ENCODE peak calls at places on chromosomes 6 and 20, in five cellular contexts. Y is HepG2, S is HCT116, N is K562, W is GM12878. G is an unnamed sample.

GRCh38 chr6:134351615-134352474 is 33.9 kb upstream of the SGK1 start:
- DNase-seq in W (no peak), Y (no peak), S (no peak), N (no peak), G (no peak)

GRCh38 chr6:161417712-161418457 is 144.0 kb upstream of the AGPAT4 start:
- DNase-seq in S (no peak), N (no peak), Y (no peak), W (no peak), G (peak)

GRCh38 chr6:130622142-130622541 is 205.1 kb upstream of the SMLR1 start:
- DNase-seq in Y (no peak), W (no peak), S (no peak), N (no peak), G (no peak)

GRCh38 chr20:35490736-35491181 is 35.4 kb downstream of the CEP250 start:
- DNase-seq in S (no peak), Y (no peak), W (peak), N (no peak), G (no peak)

GRCh38 chr6:10373642-10374359 is 41.1 kb downstream of the TFAP2A start:
- DNase-seq in S (no peak), Y (peak), W (no peak), N (no peak), G (no peak)

GRCh38 chr20:4297141-4297826 is 281.9 kb upstream of the RNF24 start:
- DNase-seq in S (no peak), W (no peak), N (no peak), Y (peak), G (no peak)

GRCh38 chr6:106468935-106469334 is 108.4 kb downstream of the CRYBG1 start:
- DNase-seq in W (no peak), N (no peak), S (no peak), Y (no peak), G (no peak)

GRCh38 chr6:129683606-129684322 is 26.2 kb downstream of the ARHGAP18 start:
- DNase-seq in Y (peak), W (peak), S (peak), N (peak), G (peak)

GRCh38 chr6:142478117-142478516 is 176.3 kb downstream of the ADGRG6 start:
- DNase-seq in N (peak), Y (peak), W (no peak), S (peak), G (no peak)

GRCh38 chr6:81766482-81767069 is 14.1 kb upstream of the TENT5A start:
- DNase-seq in Y (peak), N (no peak), W (no peak), S (no peak), G (no peak)

GRCh38 chr6:37936909-37937308 is 117.4 kb downstream of the ZFAND3 start:
- DNase-seq in N (no peak), S (no peak), Y (no peak), W (no peak), G (no peak)

GRCh38 chr6:73455865-73456629 is 4.0 kb upstream of the CGAS start:
- DNase-seq in Y (peak), N (no peak), S (no peak), W (no peak), G (no peak)

GRCh38 chr20:45362804-45363610 is at the start of gene SYS1:
- DNase-seq in N (peak), W (peak), S (peak), Y (peak), G (peak)

GRCh38 chr6:158158748-158159147 is 9.3 kb downstream of the SERAC1 start:
- DNase-seq in N (no peak), W (no peak), Y (no peak), S (no peak), G (no peak)

GRCh38 chr20:11352041-11352440 is 565.7 kb upstream of the BTBD3 start:
- DNase-seq in Y (no peak), W (no peak), N (no peak), S (no peak), G (no peak)

GRCh38 chr6:142485256-142485655 is 183.4 kb downstream of the ADGRG6 start:
- DNase-seq in Y (no peak), S (no peak), N (no peak), W (no peak), G (no peak)

GRCh38 chr20:53582574-53583351 is 10.9 kb downstream of the ZNF217 start:
- DNase-seq in Y (peak), W (no peak), N (no peak), S (no peak), G (peak)

GRCh38 chr20:40309731-40310130 is 379.3 kb downstream of the MAFB start:
- DNase-seq in S (no peak), W (no peak), Y (no peak), N (no peak), G (no peak)

GRCh38 chr20:2867081-2867860 is 6.0 kb upstream of the PTPRA start:
- DNase-seq in W (no peak), Y (no peak), S (no peak), N (no peak), G (no peak)

GRCh38 chr20:11703119-11703518 is 214.6 kb upstream of the BTBD3 start:
- DNase-seq in S (no peak), Y (no peak), W (no peak), N (no peak), G (no peak)

GRCh38 chr20:51385941-51386530 is 156.5 kb downstream of the NFATC2 start:
- DNase-seq in N (peak), S (peak), W (no peak), Y (peak), G (peak)

GRCh38 chr20:11178946-11179654 is 505.3 kb upstream of the JAG1 start:
- DNase-seq in Y (peak), N (no peak), S (peak), W (no peak), G (no peak)

GRCh38 chr20:8220716-8221115 is 88.7 kb downstream of the PLCB1 start:
- DNase-seq in W (no peak), Y (no peak), N (no peak), S (no peak), G (no peak)

GRCh38 chr20:17533396-17533795 is 2.2 kb upstream of the BFSP1 start:
- DNase-seq in N (peak), Y (peak), S (peak), W (no peak), G (peak)

GRCh38 chr6:90397929-90398674 is 101.5 kb upstream of the BACH2 start:
- DNase-seq in N (peak), Y (no peak), S (no peak), W (no peak), G (peak)

DNA sequence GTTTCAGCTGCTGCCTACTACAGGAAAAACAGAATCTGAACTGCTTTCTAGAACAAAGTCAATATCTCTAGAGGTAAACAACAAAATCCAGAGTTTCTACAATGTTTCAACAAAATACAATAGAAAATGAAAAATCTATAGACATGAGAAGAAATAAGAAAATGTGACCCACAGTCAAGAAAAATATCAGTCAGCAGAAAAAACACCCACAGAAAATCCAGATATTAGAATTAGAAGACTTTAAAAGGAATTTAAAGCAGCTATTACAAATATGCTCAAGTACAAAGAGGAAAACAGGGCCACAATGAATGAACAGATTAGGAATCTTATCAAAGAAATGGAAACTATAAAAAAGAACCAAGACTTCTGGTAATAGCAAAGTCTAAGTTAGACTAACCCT is 26.4 kb upstream of the ANKRD60 start:
- DNase-seq in S (no peak), N (no peak), Y (no peak), W (no peak), G (no peak)
- TF ChIP-seq YY1 in S (no peak), N (no peak), Y (no peak), W (no peak), G (no peak)

GRCh38 chr20:380763-381580 is 412 bp downstream of the TRIB3 start:
- DNase-seq in S (peak), W (no peak), Y (peak), N (peak), G (peak)
- TF ChIP-seq REST in S (no peak), W (no peak), Y (no peak), N (no peak), G (no peak)

DNA sequence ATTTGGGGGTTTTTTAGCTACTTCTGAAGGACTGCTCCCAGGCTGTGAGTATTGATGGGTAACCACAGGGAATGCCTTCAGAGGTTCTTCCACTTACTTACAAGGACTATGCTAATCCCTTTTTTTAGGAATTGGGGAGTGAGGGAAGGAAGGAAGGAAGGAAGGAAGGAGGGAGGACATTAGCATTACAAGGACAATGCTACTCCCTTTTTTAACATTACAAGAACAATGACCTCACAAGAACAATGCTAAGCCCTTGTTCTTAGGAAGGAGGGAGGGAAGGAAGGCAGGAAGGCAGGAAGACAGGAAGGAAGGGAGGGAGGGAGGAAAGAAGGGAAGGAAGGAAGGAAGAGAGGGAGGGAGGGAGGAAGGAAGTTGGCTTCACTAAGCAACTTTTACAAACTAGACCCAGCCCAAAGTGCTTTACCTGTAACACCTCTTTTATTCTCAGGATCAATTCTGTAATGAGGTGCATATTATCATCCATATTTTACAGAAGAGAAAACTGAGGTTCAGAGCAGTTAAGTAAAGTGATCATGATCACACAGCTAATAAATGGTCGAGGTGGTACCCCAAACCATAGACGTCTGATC is 446.8 kb upstream of the JARID2 start:
- DNase-seq in S (no peak), W (no peak), Y (no peak), N (no peak), G (no peak)
- TF ChIP-seq YY1 in S (no peak), W (no peak), Y (no peak), N (no peak), G (no peak)

DNA sequence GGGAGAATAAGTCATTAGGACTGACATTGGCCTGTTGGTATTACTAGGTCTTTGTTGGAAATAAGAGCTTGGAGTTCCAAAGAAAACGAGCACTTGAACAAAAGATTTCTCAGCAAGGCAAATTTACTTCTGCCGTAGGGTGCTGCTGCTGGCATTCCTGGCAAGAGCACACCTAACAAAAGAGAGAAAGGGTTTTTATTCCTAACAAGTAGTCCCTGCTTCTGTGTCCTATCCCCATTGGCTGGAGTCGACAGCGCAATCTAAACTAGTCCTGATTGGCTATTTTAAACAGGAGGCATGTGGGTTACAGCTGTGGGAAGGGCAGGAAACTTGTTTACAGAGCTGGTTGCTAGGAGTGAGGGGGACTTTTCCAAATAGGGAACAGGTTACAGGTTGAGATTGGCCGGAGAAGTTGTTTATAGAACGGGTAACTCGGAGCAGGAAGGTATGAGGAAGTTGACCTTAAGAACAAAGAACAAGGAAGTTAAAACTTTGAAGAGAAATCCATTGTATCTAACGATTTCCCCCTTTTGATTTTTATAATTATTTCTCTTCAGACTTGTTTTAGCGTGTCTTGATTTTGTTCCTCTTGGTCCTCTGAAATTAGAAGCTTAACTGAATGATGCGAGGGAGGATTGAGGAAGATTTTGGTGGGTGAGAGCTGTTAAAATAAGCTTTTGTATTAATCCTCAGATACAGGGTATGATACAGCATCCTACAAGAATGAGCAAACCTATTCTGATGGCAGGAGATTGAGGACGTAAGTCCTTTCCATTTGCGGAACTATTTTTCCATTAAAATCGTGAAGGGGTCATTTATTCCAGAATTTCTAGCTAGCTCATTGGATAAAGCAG is 3.4 kb upstream of the ZNFX1 start:
- DNase-seq in Y (peak), N (peak), W (no peak), S (no peak), G (no peak)
- TF ChIP-seq REST in Y (no peak), N (no peak), W (no peak), S (no peak), G (no peak)

GRCh38 chr20:20450461-20451027 is 82.6 kb downstream of the INSM1 start:
- DNase-seq in W (no peak), N (no peak), Y (no peak), S (no peak), G (peak)
- TF ChIP-seq YY1 in W (no peak), N (no peak), Y (no peak), S (no peak), G (no peak)

DNA sequence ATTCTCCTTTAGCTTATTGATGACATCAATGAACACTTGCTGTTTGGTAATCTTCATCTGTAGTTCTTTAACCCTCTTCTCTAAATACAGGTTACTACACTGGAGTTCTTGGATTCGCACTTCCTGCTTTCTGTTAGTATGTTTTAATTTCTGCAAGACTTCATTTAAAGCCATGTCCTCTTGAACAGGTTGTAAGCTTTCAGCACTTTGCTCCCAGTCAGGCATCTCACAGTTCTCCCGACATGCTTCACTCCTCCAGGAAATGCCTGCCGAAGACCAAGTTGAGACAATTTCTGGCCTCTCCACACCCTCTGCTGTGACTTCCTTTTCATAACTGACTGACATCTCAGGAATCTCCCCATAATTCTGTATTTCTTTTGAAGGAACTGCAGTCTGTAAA is 15.8 kb downstream of the CAGE1 start:
- DNase-seq in N (no peak), S (no peak), Y (no peak), W (no peak), G (no peak)
- TF ChIP-seq REST in N (no peak), S (no peak), Y (no peak), W (no peak), G (no peak)

GRCh38 chr6:4055420-4056041 is 23.4 kb downstream of the FAM217A start:
- DNase-seq in N (peak), W (no peak), Y (peak), S (peak), G (peak)

GRCh38 chr6:4057036-4057435 is 21.9 kb downstream of the FAM217A start:
- DNase-seq in S (no peak), N (no peak), Y (no peak), W (no peak), G (no peak)

DNA sequence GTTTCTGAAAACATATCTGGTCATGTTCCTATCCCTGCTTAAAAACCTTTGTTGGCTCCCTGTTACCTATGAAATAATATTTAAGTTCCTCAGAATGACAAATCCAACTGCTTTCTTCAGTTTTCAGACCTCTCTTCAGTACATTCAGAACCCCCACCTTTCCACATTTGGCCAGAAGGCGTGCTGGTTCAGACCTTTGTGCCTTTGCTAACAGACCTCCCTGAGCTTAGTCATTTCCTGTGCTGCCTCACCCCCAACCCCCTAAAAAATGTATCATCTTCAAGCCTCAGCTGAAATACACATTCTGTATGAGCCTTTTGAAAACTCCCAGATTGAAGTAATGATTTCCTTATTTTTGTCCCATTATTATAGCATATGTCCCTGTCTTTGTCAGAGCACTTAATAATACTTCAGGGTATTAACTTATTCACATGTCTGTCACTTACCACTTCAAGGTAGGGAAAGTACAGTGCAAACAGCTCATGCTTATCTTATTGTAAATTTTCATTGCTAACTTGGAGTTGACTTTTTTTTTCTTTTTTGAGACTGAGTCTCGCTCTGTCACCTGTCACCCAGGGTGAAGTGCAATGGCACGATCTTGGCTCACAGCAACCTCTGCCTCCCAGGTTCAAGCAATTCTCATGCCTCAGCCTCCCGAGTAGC is 19.7 kb downstream of the FAM217A start:
- DNase-seq in N (peak), W (no peak), Y (peak), S (no peak), G (no peak)
- TF ChIP-seq YY1 in N (no peak), W (no peak), Y (no peak), S (no peak), G (no peak)

GRCh38 chr6:155147958-155148663 is 115.7 kb upstream of the CLDN20 start:
- DNase-seq in N (no peak), Y (no peak), W (no peak), S (no peak), G (no peak)
- TF ChIP-seq REST in N (no peak), Y (no peak), W (no peak), S (no peak), G (peak)

GRCh38 chr6:13615802-13616140 is 636 bp downstream of the NOL7 start:
- DNase-seq in N (peak), S (no peak), Y (no peak), W (no peak), G (peak)
- TF ChIP-seq YY1 in N (no peak), S (no peak), Y (no peak), W (no peak), G (no peak)

DNA sequence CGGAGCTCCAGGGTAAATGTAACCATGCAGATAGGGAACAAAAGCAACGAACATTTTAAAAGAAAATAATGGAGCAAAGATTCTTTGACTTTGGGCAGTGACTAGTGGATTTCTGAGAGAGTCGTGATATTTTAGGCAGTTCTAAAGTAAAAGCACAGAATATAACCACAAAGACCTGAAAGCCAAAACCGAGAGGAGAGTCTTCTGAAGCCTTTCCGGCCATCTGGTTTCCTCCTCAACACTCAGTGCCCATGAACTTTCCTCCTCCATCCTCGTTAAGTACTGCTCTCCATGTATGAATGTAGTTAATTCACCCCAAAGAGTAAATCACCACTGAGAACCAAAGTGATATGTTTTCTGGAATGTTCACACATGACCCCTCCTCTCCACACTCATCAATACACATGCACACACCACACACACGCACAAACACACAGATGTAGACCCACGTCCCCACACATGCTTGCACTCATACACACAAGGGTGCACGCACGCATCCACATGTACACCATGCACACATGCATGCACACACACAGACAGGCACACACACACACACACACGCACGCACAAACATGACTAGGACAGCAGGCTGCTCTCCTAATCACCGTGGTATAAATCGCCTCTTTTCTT is 109.6 kb downstream of the MYLK4 start:
- DNase-seq in Y (no peak), W (no peak), N (no peak), S (no peak), G (no peak)
- TF ChIP-seq REST in Y (no peak), W (no peak), N (no peak), S (no peak), G (no peak)